ENCODE peak calls at places on chromosomes 12 and 14, in six cellular contexts. One of them, this sample, is unnamed.

GRCh38 chr12:131800594-131801135 is 27.5 kb upstream of the MMP17 start:
- DNase-seq in cardiac muscle cell: no peak
- DNase-seq in left lung: peak; percentile 76
- DNase-seq in mucosa of descending colon: no peak
- DNase-seq in Panc1: no peak
- DNase-seq in Caco-2: no peak
- DNase-seq in this sample: no peak

GRCh38 chr14:26522985-26523384 is 74.8 kb downstream of the NOVA1 start:
- DNase-seq in Panc1: no peak
- DNase-seq in Caco-2: no peak
- DNase-seq in left lung: no peak
- DNase-seq in cardiac muscle cell: peak; percentile 6
- DNase-seq in mucosa of descending colon: no peak
- DNase-seq in this sample: no peak

GRCh38 chr12:104573-105081 is 38.1 kb downstream of the IQSEC3 start:
- DNase-seq in mucosa of descending colon: peak; percentile 60
- DNase-seq in cardiac muscle cell: peak; percentile 21
- DNase-seq in Panc1: no peak
- DNase-seq in Caco-2: peak; percentile 29
- DNase-seq in left lung: no peak
- DNase-seq in this sample: no peak

GRCh38 chr12:124433147-124433874 is 134.1 kb downstream of the NCOR2 start:
- DNase-seq in Caco-2: no peak
- DNase-seq in left lung: peak; percentile 83
- DNase-seq in cardiac muscle cell: no peak
- DNase-seq in mucosa of descending colon: peak; percentile 50
- DNase-seq in Panc1: no peak
- DNase-seq in this sample: no peak

GRCh38 chr14:94113490-94113889 is 3.0 kb downstream of the IFI27 start:
- DNase-seq in Panc1: no peak
- DNase-seq in Caco-2: no peak
- DNase-seq in cardiac muscle cell: peak; percentile 28
- DNase-seq in left lung: no peak
- DNase-seq in mucosa of descending colon: peak; percentile 70
- DNase-seq in this sample: no peak

GRCh38 chr14:80212025-80212402 is 710 bp upstream of the DIO2 start:
- DNase-seq in Caco-2: no peak
- DNase-seq in cardiac muscle cell: peak; percentile 69
- DNase-seq in left lung: no peak
- DNase-seq in mucosa of descending colon: no peak
- DNase-seq in Panc1: no peak
- DNase-seq in this sample: no peak

GRCh38 chr14:57299511-57299910 is 30.7 kb downstream of the AP5M1 start:
- DNase-seq in left lung: no peak
- DNase-seq in Panc1: no peak
- DNase-seq in Caco-2: no peak
- DNase-seq in cardiac muscle cell: no peak
- DNase-seq in mucosa of descending colon: no peak
- DNase-seq in this sample: no peak

GRCh38 chr14:82642425-82642824 is 1108.8 kb upstream of the SEL1L start:
- DNase-seq in Panc1: no peak
- DNase-seq in left lung: peak; percentile 43
- DNase-seq in cardiac muscle cell: peak; percentile 13
- DNase-seq in Caco-2: peak; percentile 78
- DNase-seq in mucosa of descending colon: no peak
- DNase-seq in this sample: no peak

GRCh38 chr14:64266206-64266605 is 28.0 kb downstream of the ESR2 start:
- DNase-seq in Panc1: no peak
- DNase-seq in cardiac muscle cell: peak; percentile 62
- DNase-seq in mucosa of descending colon: no peak
- DNase-seq in left lung: no peak
- DNase-seq in Caco-2: no peak
- DNase-seq in this sample: no peak

GRCh38 chr12:55728185-55728931 is 451 bp downstream of the CD63 start:
- DNase-seq in Panc1: no peak
- DNase-seq in mucosa of descending colon: peak; percentile 88
- DNase-seq in Caco-2: peak; percentile 65
- DNase-seq in cardiac muscle cell: peak; percentile 84
- DNase-seq in left lung: peak; percentile 94
- DNase-seq in this sample: no peak

GRCh38 chr12:102797513-102797912 is 119.5 kb downstream of the PAH start:
- DNase-seq in Panc1: no peak
- DNase-seq in mucosa of descending colon: no peak
- DNase-seq in Caco-2: no peak
- DNase-seq in cardiac muscle cell: no peak
- DNase-seq in left lung: no peak
- DNase-seq in this sample: no peak

GRCh38 chr12:76142305-76142704 is 57.8 kb upstream of the NAP1L1 start:
- DNase-seq in Panc1: no peak
- DNase-seq in left lung: no peak
- DNase-seq in mucosa of descending colon: no peak
- DNase-seq in cardiac muscle cell: no peak
- DNase-seq in Caco-2: no peak
- DNase-seq in this sample: no peak

GRCh38 chr12:125878483-125878882 is 813.2 kb downstream of the AACS start:
- DNase-seq in left lung: no peak
- DNase-seq in cardiac muscle cell: no peak
- DNase-seq in Panc1: no peak
- DNase-seq in mucosa of descending colon: no peak
- DNase-seq in Caco-2: no peak
- DNase-seq in this sample: no peak

GRCh38 chr14:99550387-99550992 is 53.5 kb downstream of the CCDC85C start:
- DNase-seq in cardiac muscle cell: no peak
- DNase-seq in Panc1: no peak
- DNase-seq in left lung: no peak
- DNase-seq in Caco-2: no peak
- DNase-seq in mucosa of descending colon: no peak
- DNase-seq in this sample: no peak
- TF ChIP-seq CTCF in cardiac muscle cell: no peak
- TF ChIP-seq CTCF in Panc1: no peak
- TF ChIP-seq CTCF in left lung: no peak
- TF ChIP-seq CTCF in Caco-2: no peak
- TF ChIP-seq CTCF in mucosa of descending colon: no peak
- TF ChIP-seq CTCF in this sample: no peak

GRCh38 chr14:54881235-54881760 is 21.3 kb downstream of the GCH1 start:
- DNase-seq in left lung: no peak
- DNase-seq in mucosa of descending colon: no peak
- DNase-seq in Caco-2: no peak
- DNase-seq in cardiac muscle cell: peak; percentile 82
- DNase-seq in Panc1: no peak
- DNase-seq in this sample: no peak

GRCh38 chr14:54877703-54878021 is 25.0 kb downstream of the GCH1 start:
- DNase-seq in mucosa of descending colon: no peak
- DNase-seq in cardiac muscle cell: no peak
- DNase-seq in left lung: no peak
- DNase-seq in Caco-2: no peak
- DNase-seq in Panc1: no peak
- DNase-seq in this sample: no peak

GRCh38 chr14:54881761-54882401 is 20.7 kb downstream of the GCH1 start:
- DNase-seq in Panc1: no peak
- DNase-seq in cardiac muscle cell: peak; percentile 69
- DNase-seq in mucosa of descending colon: no peak
- DNase-seq in Caco-2: no peak
- DNase-seq in left lung: no peak
- DNase-seq in this sample: no peak

GRCh38 chr14:54882521-54882920 is 20.1 kb downstream of the GCH1 start:
- DNase-seq in left lung: no peak
- DNase-seq in Caco-2: no peak
- DNase-seq in cardiac muscle cell: peak; percentile 54
- DNase-seq in Panc1: no peak
- DNase-seq in mucosa of descending colon: no peak
- DNase-seq in this sample: no peak

DNA sequence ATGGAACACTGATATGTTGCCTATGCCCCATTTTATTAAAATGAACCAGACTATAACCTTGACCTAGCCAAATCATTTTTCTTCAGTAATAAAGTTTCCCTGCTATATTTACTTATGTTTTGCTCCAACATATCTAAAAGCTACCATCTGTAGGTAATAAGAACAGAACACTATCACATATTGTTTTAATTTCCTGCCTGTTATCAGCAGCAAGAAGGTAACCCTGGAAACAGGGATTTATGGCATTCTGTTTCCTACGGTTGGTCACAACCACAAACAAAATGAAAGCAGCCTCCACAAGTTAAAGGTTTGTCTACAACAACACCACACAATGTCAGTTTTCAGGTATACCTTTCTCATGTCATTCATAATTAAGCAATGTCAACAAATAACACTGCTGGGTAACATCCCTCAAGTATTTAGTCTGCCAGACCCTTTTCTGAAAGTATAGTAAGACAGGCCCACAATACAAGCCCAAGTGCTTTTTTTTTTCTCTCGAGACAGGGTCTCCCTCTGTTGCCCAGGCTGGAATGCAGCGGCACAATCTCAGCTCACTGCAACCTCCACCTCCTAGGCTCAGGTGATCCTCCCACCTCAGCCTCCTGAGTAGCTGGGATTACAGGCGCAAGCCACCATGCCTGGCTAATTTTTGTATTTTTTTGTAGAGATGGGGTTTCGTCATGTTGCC is 25.5 kb downstream of the GCH1 start:
- DNase-seq in cardiac muscle cell: peak; percentile 49
- DNase-seq in Panc1: no peak
- DNase-seq in left lung: no peak
- DNase-seq in mucosa of descending colon: no peak
- DNase-seq in Caco-2: no peak
- DNase-seq in this sample: no peak
- H3K4me3 ChIP-seq in cardiac muscle cell: no peak overlapping the region
- H3K4me3 ChIP-seq in Panc1: no peak overlapping the region
- H3K4me3 ChIP-seq in left lung: no peak overlapping the region
- H3K4me3 ChIP-seq in mucosa of descending colon: no peak overlapping the region
- H3K4me3 ChIP-seq in Caco-2: no peak overlapping the region
- H3K4me3 ChIP-seq in this sample: no peak overlapping the region

GRCh38 chr12:6567112-6567680 is 895 bp downstream of the NOP2 start:
- DNase-seq in Panc1: no peak
- DNase-seq in cardiac muscle cell: no peak
- DNase-seq in left lung: no peak
- DNase-seq in mucosa of descending colon: no peak
- DNase-seq in Caco-2: no peak
- DNase-seq in this sample: no peak

GRCh38 chr12:6560501-6561205 is 4.8 kb upstream of the IFFO1 start:
- DNase-seq in Caco-2: no peak
- DNase-seq in left lung: no peak
- DNase-seq in Panc1: no peak
- DNase-seq in cardiac muscle cell: no peak
- DNase-seq in mucosa of descending colon: no peak
- DNase-seq in this sample: no peak

GRCh38 chr12:6562881-6563280 is 5.2 kb downstream of the NOP2 start:
- DNase-seq in Caco-2: no peak
- DNase-seq in Panc1: no peak
- DNase-seq in left lung: no peak
- DNase-seq in cardiac muscle cell: no peak
- DNase-seq in mucosa of descending colon: no peak
- DNase-seq in this sample: no peak

GRCh38 chr12:6559500-6559899 is 3.7 kb upstream of the IFFO1 start:
- DNase-seq in left lung: no peak
- DNase-seq in mucosa of descending colon: no peak
- DNase-seq in Panc1: no peak
- DNase-seq in Caco-2: no peak
- DNase-seq in cardiac muscle cell: no peak
- DNase-seq in this sample: no peak

DNA sequence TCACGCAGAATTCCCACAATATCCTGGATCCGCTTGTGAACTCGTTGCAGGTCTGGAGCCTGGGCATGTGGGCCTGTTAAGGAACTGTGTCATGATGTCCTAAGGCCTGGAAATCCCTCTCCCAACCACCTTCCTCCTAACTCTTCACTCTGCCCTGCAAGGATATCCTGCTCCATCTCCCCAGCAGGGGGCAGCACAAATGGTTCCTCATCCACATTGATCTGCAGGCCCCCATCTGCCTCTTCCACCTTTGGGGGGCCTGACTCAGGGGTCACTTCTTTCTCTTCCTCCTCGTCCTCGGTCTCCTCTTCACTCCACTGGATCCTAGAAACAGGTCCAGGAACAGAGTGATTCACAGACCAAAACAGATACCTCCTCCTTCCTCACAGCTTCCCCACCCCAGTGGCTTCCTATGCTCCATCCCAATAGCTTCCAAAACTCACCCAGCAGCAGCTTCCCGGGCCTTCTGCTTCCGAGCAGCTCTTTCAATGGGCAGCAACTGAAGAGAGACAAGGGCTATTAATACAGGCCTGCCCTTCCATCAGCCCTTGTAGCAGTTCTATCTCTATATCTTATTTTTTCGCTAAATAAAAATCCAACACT is 4.5 kb downstream of the NOP2 start:
- DNase-seq in left lung: no peak
- DNase-seq in Caco-2: peak; percentile 80
- DNase-seq in cardiac muscle cell: peak; percentile 60
- DNase-seq in mucosa of descending colon: no peak
- DNase-seq in Panc1: no peak
- DNase-seq in this sample: no peak
- H3K36me3 ChIP-seq in left lung: peaks cover 82% of the 10 kb centered on the region
- H3K36me3 ChIP-seq in Caco-2: peaks cover 15% of the 10 kb centered on the region
- H3K36me3 ChIP-seq in cardiac muscle cell: peaks cover 45% of the 10 kb centered on the region
- H3K36me3 ChIP-seq in mucosa of descending colon: peaks cover 12% of the 10 kb centered on the region
- H3K36me3 ChIP-seq in Panc1: peaks cover 26% of the 10 kb centered on the region
- H3K36me3 ChIP-seq in this sample: peaks cover 10% of the 10 kb centered on the region

GRCh38 chr14:54502602-54503001 is 7.1 kb upstream of the CGRRF1 start:
- DNase-seq in Caco-2: no peak
- DNase-seq in cardiac muscle cell: peak; percentile 40
- DNase-seq in left lung: no peak
- DNase-seq in Panc1: no peak
- DNase-seq in mucosa of descending colon: no peak
- DNase-seq in this sample: no peak

GRCh38 chr14:54498579-54498978 is 9.8 kb upstream of the GMFB start:
- DNase-seq in left lung: no peak
- DNase-seq in Panc1: no peak
- DNase-seq in Caco-2: no peak
- DNase-seq in cardiac muscle cell: no peak
- DNase-seq in mucosa of descending colon: no peak
- DNase-seq in this sample: no peak

GRCh38 chr14:54501423-54501822 is 8.3 kb upstream of the CGRRF1 start:
- DNase-seq in mucosa of descending colon: no peak
- DNase-seq in cardiac muscle cell: no peak
- DNase-seq in Panc1: no peak
- DNase-seq in left lung: no peak
- DNase-seq in Caco-2: no peak
- DNase-seq in this sample: no peak

GRCh38 chr14:54500744-54501143 is 9.0 kb upstream of the CGRRF1 start:
- DNase-seq in left lung: no peak
- DNase-seq in Caco-2: no peak
- DNase-seq in cardiac muscle cell: no peak
- DNase-seq in mucosa of descending colon: no peak
- DNase-seq in Panc1: no peak
- DNase-seq in this sample: no peak

GRCh38 chr14:54503476-54503875 is 6.2 kb upstream of the CGRRF1 start:
- DNase-seq in cardiac muscle cell: peak; percentile 65
- DNase-seq in Panc1: no peak
- DNase-seq in mucosa of descending colon: no peak
- DNase-seq in Caco-2: peak; percentile 38
- DNase-seq in left lung: no peak
- DNase-seq in this sample: no peak
- TF ChIP-seq CTCF in cardiac muscle cell: peak; percentile 52
- TF ChIP-seq CTCF in Panc1: peak; percentile 66
- TF ChIP-seq CTCF in mucosa of descending colon: no peak
- TF ChIP-seq CTCF in Caco-2: peak; percentile 9
- TF ChIP-seq CTCF in left lung: peak; percentile 14
- TF ChIP-seq CTCF in this sample: peak; percentile 33